ENCODE peak calls at places on chromosome 11, in ten cellular contexts. J is iPS DF 6.9, U is neural progenitor cell, O is aorta, I is HCT116, T is adrenal gland, X is IMR-90, R is uterus, G is WERI-Rb-1, D is breast epithelium. N is an unnamed sample. For H3K9me3, the result is how much of the 10 kb centered on the place peaks cover.

GRCh38 chr11:34641456-34641855 is 20.6 kb downstream of the EHF start:
- DNase-seq in J (no peak), U (no peak), O (no peak), I (no peak), T (no peak), X (no peak), R (no peak), G (no peak), D (no peak), N (no peak)

GRCh38 chr11:76698321-76699043 is 27.9 kb upstream of the LRRC32 start:
- DNase-seq in J (peak), U (peak), O (no peak), I (peak), T (no peak), X (no peak), R (no peak), G (peak), D (no peak), N (no peak)

GRCh38 chr11:12087075-12087775 is 23.2 kb upstream of the MICAL2 start:
- DNase-seq in J (no peak), U (no peak), O (peak), I (peak), T (no peak), X (peak), R (no peak), G (peak), D (no peak), N (peak)

GRCh38 chr11:3123316-3123715 is 41.8 kb downstream of the OSBPL5 start:
- DNase-seq in J (no peak), U (no peak), O (peak), I (no peak), T (no peak), X (no peak), R (peak), G (no peak), D (peak), N (no peak)

GRCh38 chr11:106399624-106400023 is 322.2 kb downstream of the AASDHPPT start:
- DNase-seq in J (no peak), U (no peak), O (no peak), I (no peak), T (no peak), X (peak), R (no peak), G (no peak), D (no peak), N (no peak)

GRCh38 chr11:133712235-133712634 is 133.1 kb downstream of the SPATA19 start:
- DNase-seq in J (no peak), U (no peak), O (no peak), I (no peak), T (no peak), X (no peak), R (no peak), G (no peak), D (no peak), N (no peak)

GRCh38 chr11:97895572-97895971 is 1125.2 kb upstream of the CNTN5 start:
- DNase-seq in J (no peak), U (no peak), O (no peak), I (no peak), T (no peak), X (no peak), R (no peak), G (no peak), D (no peak), N (no peak)

GRCh38 chr11:30917859-30918478 is 331.8 kb upstream of the MPPED2 start:
- DNase-seq in J (peak), U (peak), O (no peak), I (peak), T (peak), X (peak), R (no peak), G (peak), D (no peak), N (no peak)

GRCh38 chr11:125211191-125211953 is 46.8 kb downstream of the PKNOX2 start:
- DNase-seq in J (no peak), U (peak), O (peak), I (no peak), T (no peak), X (peak), R (no peak), G (no peak), D (no peak), N (no peak)

GRCh38 chr11:134276396-134277175 is 407 bp downstream of the GLB1L3 start:
- DNase-seq in J (no peak), U (peak), O (peak), I (no peak), T (no peak), X (no peak), R (no peak), G (peak), D (peak), N (no peak)

GRCh38 chr11:116148056-116148455 is 624.7 kb downstream of the BUD13 start:
- DNase-seq in J (peak), U (peak), O (no peak), I (no peak), T (no peak), X (no peak), R (no peak), G (peak), D (no peak), N (no peak)

GRCh38 chr11:86923993-86924766 is 31.0 kb downstream of the FZD4 start:
- DNase-seq in J (peak), U (peak), O (no peak), I (no peak), T (no peak), X (no peak), R (no peak), G (no peak), D (no peak), N (no peak)

GRCh38 chr11:9137293-9138132 is 46.1 kb upstream of the SCUBE2 start:
- DNase-seq in J (peak), U (peak), O (peak), I (peak), T (peak), X (peak), R (peak), G (peak), D (peak), N (peak)

GRCh38 chr11:75073459-75074190 is 23.1 kb downstream of the OR2AT4 start:
- DNase-seq in J (no peak), U (no peak), O (no peak), I (no peak), T (no peak), X (no peak), R (no peak), G (peak), D (no peak), N (no peak)

GRCh38 chr11:67409781-67410368 is 5.6 kb upstream of the CARNS1 start:
- DNase-seq in J (no peak), U (peak), O (peak), I (peak), T (no peak), X (no peak), R (no peak), G (peak), D (no peak), N (no peak)

GRCh38 chr11:443542-444199 is 1.9 kb upstream of the ANO9 start:
- DNase-seq in J (no peak), U (no peak), O (peak), I (no peak), T (no peak), X (peak), R (no peak), G (no peak), D (no peak), N (no peak)

GRCh38 chr11:117145393-117145761 is 1.3 kb downstream of the PAFAH1B2 start:
- DNase-seq in J (no peak), U (peak), O (no peak), I (no peak), T (peak), X (peak), R (peak), G (peak), D (no peak), N (peak)

GRCh38 chr11:122157540-122158173 is 41.6 kb upstream of the BLID start:
- DNase-seq in J (no peak), U (no peak), O (no peak), I (no peak), T (no peak), X (no peak), R (no peak), G (no peak), D (no peak), N (no peak)

GRCh38 chr11:102994101-102994500 is 38.6 kb upstream of the MMP13 start:
- DNase-seq in J (no peak), U (no peak), O (no peak), I (peak), T (no peak), X (peak), R (no peak), G (no peak), D (no peak), N (no peak)

GRCh38 chr11:130371004-130371590 is 56.4 kb upstream of the ZBTB44 start:
- DNase-seq in J (no peak), U (no peak), O (no peak), I (no peak), T (no peak), X (no peak), R (no peak), G (no peak), D (no peak), N (no peak)

GRCh38 chr11:71269603-71270511 is 17.5 kb upstream of the SHANK2 start:
- DNase-seq in J (no peak), U (no peak), O (no peak), I (no peak), T (no peak), X (no peak), R (no peak), G (no peak), D (no peak), N (no peak)

GRCh38 chr11:2535673-2536439 is 91.0 kb downstream of the KCNQ1 start:
- DNase-seq in J (no peak), U (no peak), O (peak), I (no peak), T (peak), X (no peak), R (no peak), G (no peak), D (no peak), N (no peak)

GRCh38 chr11:22583963-22584492 is 41.6 kb downstream of the FANCF start:
- DNase-seq in J (peak), U (no peak), O (no peak), I (no peak), T (no peak), X (no peak), R (no peak), G (no peak), D (no peak), N (no peak)

GRCh38 chr11:132409591-132410375 is 1039.4 kb downstream of the NTM start:
- DNase-seq in J (no peak), U (no peak), O (no peak), I (no peak), T (no peak), X (no peak), R (no peak), G (no peak), D (no peak), N (no peak)

GRCh38 chr11:133889188-133889587 is 43.9 kb upstream of the SPATA19 start:
- DNase-seq in J (no peak), U (no peak), O (no peak), I (no peak), T (no peak), X (no peak), R (no peak), G (no peak), D (no peak), N (no peak)

GRCh38 chr11:63680842-63681207 is 475 bp upstream of the RTN3 start:
- DNase-seq in J (no peak), U (no peak), O (no peak), I (no peak), T (peak), X (no peak), R (no peak), G (no peak), D (no peak), N (no peak)

GRCh38 chr11:63686912-63687311 is 5.6 kb downstream of the RTN3 start:
- DNase-seq in J (no peak), U (no peak), O (no peak), I (no peak), T (no peak), X (no peak), R (no peak), G (no peak), D (no peak), N (peak)

GRCh38 chr11:63681208-63682044 is at the start of gene RTN3:
- DNase-seq in J (peak), U (peak), O (peak), I (peak), T (peak), X (peak), R (peak), G (peak), D (peak), N (peak)

GRCh38 chr11:63682045-63682915 is 980 bp downstream of the RTN3 start:
- DNase-seq in J (no peak), U (peak), O (no peak), I (no peak), T (peak), X (no peak), R (peak), G (no peak), D (no peak), N (peak)

GRCh38 chr11:63683133-63683991 is 2.1 kb downstream of the RTN3 start:
- DNase-seq in J (no peak), U (no peak), O (no peak), I (no peak), T (no peak), X (peak), R (no peak), G (no peak), D (no peak), N (no peak)
- H3K4me3 ChIP-seq in J (peak), U (peak), O (peak), I (no peak), T (no peak), X (peak), R (peak), G (peak), D (peak), N (peak)

GRCh38 chr11:90133560-90134145 is 810 bp upstream of the NAALAD2 start:
- DNase-seq in J (no peak), U (peak), O (no peak), I (no peak), T (no peak), X (no peak), R (no peak), G (no peak), D (no peak), N (no peak)
- H3K9me3 ChIP-seq in J (under half), U (under half), O (under half), I (under half), T (under half), X (under half), R (under half), G (under half), D (under half), N (under half)

GRCh38 chr11:17733261-17733660 is 1.3 kb upstream of the KCNC1 start:
- DNase-seq in J (no peak), U (no peak), O (peak), I (no peak), T (no peak), X (no peak), R (no peak), G (no peak), D (no peak), N (no peak)

GRCh38 chr11:17734418-17734911 is at the start of gene KCNC1:
- DNase-seq in J (no peak), U (peak), O (peak), I (no peak), T (no peak), X (peak), R (no peak), G (peak), D (no peak), N (peak)

GRCh38 chr11:17730137-17730536 is 4.4 kb upstream of the KCNC1 start:
- DNase-seq in J (no peak), U (no peak), O (peak), I (no peak), T (no peak), X (no peak), R (no peak), G (no peak), D (no peak), N (no peak)

GRCh38 chr11:17734986-17735822 is 623 bp downstream of the KCNC1 start:
- DNase-seq in J (no peak), U (peak), O (peak), I (no peak), T (peak), X (peak), R (peak), G (peak), D (peak), N (peak)

DNA sequence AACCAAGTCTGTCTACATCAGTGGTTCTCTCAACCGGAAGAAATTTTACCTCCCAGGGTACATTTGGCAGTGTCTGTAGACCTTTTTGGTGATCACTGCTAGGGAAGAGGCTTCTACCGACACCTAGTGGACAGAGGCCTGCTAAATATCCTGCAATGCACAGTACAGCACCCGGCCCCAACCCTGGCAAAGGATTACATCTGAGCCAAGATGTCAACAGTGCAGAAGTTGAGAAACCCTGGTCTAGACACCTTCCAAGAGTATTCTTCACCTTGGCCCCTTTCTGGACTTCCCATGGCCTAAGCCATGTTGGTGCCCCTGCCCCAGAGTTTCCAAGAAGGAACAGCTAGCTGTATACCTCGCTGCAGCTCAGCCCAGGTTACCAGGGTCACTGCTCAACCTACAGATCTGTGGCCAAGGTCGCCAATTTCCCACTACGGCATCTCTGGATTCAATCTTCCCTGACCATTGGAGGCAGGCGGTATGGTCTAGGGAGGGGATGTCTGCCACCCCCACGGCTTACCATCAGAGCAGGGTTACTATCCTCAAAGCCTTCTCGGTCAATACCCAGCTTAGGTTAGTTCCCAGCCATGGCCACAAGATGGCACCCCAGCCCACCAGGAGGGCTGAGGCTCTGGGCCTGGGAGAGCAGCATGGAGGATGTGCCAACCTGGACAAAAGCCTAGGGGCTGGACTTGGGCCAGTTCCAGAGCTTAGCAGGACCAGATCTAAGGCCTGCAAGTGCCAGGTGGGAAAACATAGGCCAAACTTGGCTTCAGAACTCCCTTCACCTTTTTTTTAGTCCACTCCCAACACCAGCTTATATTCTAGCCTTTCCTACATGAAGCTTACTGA is 3.7 kb upstream of the KCNC1 start:
- DNase-seq in J (no peak), U (peak), O (peak), I (peak), T (peak), X (peak), R (peak), G (peak), D (peak), N (peak)
- H3K4me3 ChIP-seq in J (no peak), U (no peak), O (no peak), I (no peak), T (no peak), X (no peak), R (no peak), G (peak), D (no peak), N (no peak)

DNA sequence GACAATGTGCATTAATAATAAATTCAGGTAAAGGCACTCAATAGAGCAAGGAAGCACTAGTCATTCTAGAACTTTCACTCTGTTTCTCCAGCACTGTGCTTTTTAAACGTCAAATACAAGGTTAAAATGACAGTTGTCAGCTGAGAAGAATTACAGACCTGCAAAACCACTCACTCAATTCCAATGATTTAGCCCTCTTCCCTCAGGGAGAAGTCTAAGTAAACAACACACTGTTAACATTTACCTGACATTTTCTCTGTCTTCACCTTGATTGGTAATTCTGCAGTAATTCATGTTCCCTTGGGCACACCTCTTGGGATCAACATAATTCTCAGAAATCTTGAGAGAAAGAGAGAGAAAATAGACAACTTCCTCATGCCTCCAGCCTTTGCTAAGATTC is 517.0 kb upstream of the FAT3 start:
- DNase-seq in J (no peak), U (no peak), O (no peak), I (no peak), T (no peak), X (no peak), R (no peak), G (no peak), D (no peak), N (no peak)
- H3K9me3 ChIP-seq in J (under half), U (under half), O (under half), I (under half), T (under half), X (under half), R (under half), G (under half), D (under half), N (under half)

GRCh38 chr11:78424334-78425270 is 7.0 kb upstream of the GAB2 start:
- DNase-seq in J (no peak), U (no peak), O (no peak), I (no peak), T (no peak), X (peak), R (no peak), G (no peak), D (no peak), N (no peak)
- H3K4me3 ChIP-seq in J (no peak), U (no peak), O (no peak), I (no peak), T (no peak), X (no peak), R (no peak), G (no peak), D (no peak), N (no peak)

GRCh38 chr11:104484784-104485554 is 321.0 kb upstream of the PDGFD start:
- DNase-seq in J (no peak), U (peak), O (no peak), I (no peak), T (no peak), X (peak), R (no peak), G (no peak), D (no peak), N (no peak)
- H3K9me3 ChIP-seq in J (under half), U (under half), O (under half), I (under half), T (under half), X (under half), R (under half), G (under half), D (under half), N (under half)

N was measured in MG63.